ENCODE peak calls at places on chromosomes 2 and 18, in eight cellular contexts. R is type B pancreatic cell, F is midbrain, S is tibial artery, X is K562, W is NB4, D is SK-MEL-5, I is omental fat pad. B is an unnamed sample.

GRCh38 chr18:8673276-8674209 is 31.8 kb upstream of the MTCL1 start:
- DNase-seq in F (no peak), X (no peak), W (no peak), R (no peak), D (peak; percentile 35), S (no peak), I (no peak), B (no peak)

GRCh38 chr2:73050011-73050617 is 21.4 kb downstream of the SFXN5 start:
- DNase-seq in R (no peak), S (no peak), I (no peak), F (no peak), W (no peak), X (no peak), D (no peak), B (peak; percentile 44)

GRCh38 chr2:75456111-75456510 is 104.6 kb downstream of the EVA1A start:
- DNase-seq in F (no peak), S (no peak), W (no peak), R (no peak), X (no peak), I (no peak), D (no peak), B (no peak)

GRCh38 chr2:71460056-71460455 is 6.7 kb downstream of the DYSF start:
- DNase-seq in X (no peak), W (no peak), S (no peak), D (no peak), R (no peak), I (no peak), F (no peak), B (no peak)

GRCh38 chr2:22355816-22356433 is 1029.1 kb upstream of the KLHL29 start:
- DNase-seq in D (peak; percentile 65), F (peak; percentile 57), W (peak; percentile 38), X (peak; percentile 53), I (peak; percentile 87), S (peak; percentile 74), R (peak; percentile 74), B (no peak)

GRCh38 chr2:40997362-40997761 is 545.5 kb upstream of the SLC8A1 start:
- DNase-seq in I (no peak), W (no peak), D (no peak), R (no peak), F (no peak), S (no peak), X (no peak), B (no peak)

GRCh38 chr2:73886357-73886756 is 6.5 kb upstream of the ACTG2 start:
- DNase-seq in W (no peak), R (no peak), X (no peak), I (no peak), F (no peak), S (no peak), D (no peak), B (no peak)

GRCh38 chr2:36618381-36618780 is 20.4 kb upstream of the FEZ2 start:
- DNase-seq in S (no peak), X (peak; percentile 71), D (peak; percentile 87), R (no peak), W (peak; percentile 79), I (no peak), F (peak; percentile 7), B (no peak)

GRCh38 chr2:2256011-2256410 is 75.1 kb downstream of the MYT1L start:
- DNase-seq in F (no peak), I (no peak), W (no peak), S (no peak), R (no peak), X (no peak), D (no peak), B (peak; percentile 47)

GRCh38 chr2:75614062-75614710 is 32.4 kb upstream of the MRPL19 start:
- DNase-seq in S (no peak), R (no peak), W (no peak), D (no peak), I (no peak), X (no peak), F (no peak), B (no peak)

GRCh38 chr18:43534511-43534910 is 257.2 kb upstream of the SYT4 start:
- DNase-seq in S (no peak), R (no peak), X (no peak), F (no peak), D (peak; percentile 33), I (no peak), W (no peak), B (no peak)

GRCh38 chr2:178279142-178279541 is 84.8 kb downstream of the OSBPL6 start:
- DNase-seq in I (no peak), D (peak; percentile 89), R (no peak), F (no peak), X (no peak), S (no peak), W (no peak), B (no peak)

GRCh38 chr2:192190474-192190873 is 4.3 kb downstream of the TMEFF2 start:
- DNase-seq in D (peak; percentile 24), R (no peak), S (no peak), I (no peak), W (peak; percentile 25), F (peak; percentile 33), X (no peak), B (no peak)

GRCh38 chr2:18047896-18048657 is 169.6 kb downstream of the KCNS3 start:
- DNase-seq in X (no peak), I (no peak), S (no peak), W (no peak), F (no peak), D (peak; percentile 42), R (no peak), B (no peak)

GRCh38 chr18:62024983-62025382 is 132.2 kb upstream of the RNF152 start:
- DNase-seq in S (no peak), R (no peak), I (no peak), F (no peak), X (no peak), D (no peak), W (no peak), B (no peak)

GRCh38 chr2:223457301-223457700 is 144.9 kb downstream of the SCG2 start:
- DNase-seq in R (no peak), D (no peak), X (no peak), I (no peak), W (no peak), S (no peak), F (no peak), B (no peak)

GRCh38 chr2:241659150-241659739 is 21.8 kb downstream of the ATG4B start:
- DNase-seq in S (no peak), I (peak; percentile 37), D (peak; percentile 86), F (peak; percentile 76), W (peak; percentile 74), R (no peak), X (no peak), B (no peak)

GRCh38 chr2:8966123-8966908 is 37.2 kb downstream of the MBOAT2 start:
- DNase-seq in D (no peak), R (no peak), W (no peak), I (no peak), F (no peak), S (no peak), X (peak; percentile 17), B (no peak)

GRCh38 chr2:191497822-191498221 is 180.1 kb upstream of the NABP1 start:
- DNase-seq in R (no peak), I (no peak), W (no peak), X (no peak), F (no peak), D (no peak), S (no peak), B (no peak)

GRCh38 chr2:67846341-67847070 is 216.3 kb downstream of the C1D start:
- DNase-seq in F (peak; percentile 82), I (peak; percentile 62), R (peak; percentile 83), S (peak; percentile 93), X (peak; percentile 69), D (peak; percentile 100), W (peak; percentile 70), B (peak; percentile 66)

GRCh38 chr18:79584491-79585394 is 94.9 kb upstream of the CTDP1 start:
- DNase-seq in X (no peak), D (no peak), I (no peak), F (no peak), W (no peak), R (peak; percentile 43), S (peak; percentile 57), B (peak; percentile 60)